ENCODE peak calls at places on chromosomes 6 and 20, in eight cellular contexts. L, T, S, Q, P, V, D and E are unnamed samples.

GRCh38 chr6:154909821-154910220 is 85.3 kb upstream of the TIAM2 start:
- DNase-seq in L (no peak), T (no peak), S (no peak), Q (no peak), P (no peak), V (no peak), D (no peak), E (no peak)

GRCh38 chr20:56504373-56505005 is 20.1 kb upstream of the FAM209A start:
- DNase-seq in L (peak; percentile 42), T (no peak), S (no peak), Q (no peak), P (no peak), V (no peak), D (no peak), E (no peak)

GRCh38 chr6:131937703-131938631 is 13.2 kb downstream of the CCN2 start:
- DNase-seq in L (no peak), T (no peak), S (no peak), Q (peak; percentile 83), P (no peak), V (no peak), D (no peak), E (no peak)

GRCh38 chr20:51511861-51512619 is 30.5 kb downstream of the NFATC2 start:
- DNase-seq in L (no peak), T (no peak), S (no peak), Q (no peak), P (no peak), V (no peak), D (no peak), E (peak; percentile 49)

GRCh38 chr6:113015249-113015648 is 668.1 kb downstream of the RFPL4B start:
- DNase-seq in L (no peak), T (no peak), S (no peak), Q (no peak), P (peak; percentile 44), V (no peak), D (peak; percentile 47), E (no peak)

GRCh38 chr6:31791324-31792089 is 4.0 kb downstream of the VARS1 start:
- DNase-seq in L (peak; percentile 81), T (no peak), S (no peak), Q (peak; percentile 19), P (no peak), V (peak; percentile 68), D (no peak), E (peak; percentile 45)

GRCh38 chr6:143575440-143575839 is 63.9 kb upstream of the FUCA2 start:
- DNase-seq in L (peak; percentile 84), T (no peak), S (peak; percentile 27), Q (peak; percentile 81), P (no peak), V (no peak), D (peak; percentile 34), E (peak; percentile 27)

GRCh38 chr6:163415620-163416379 is 1.3 kb downstream of the QKI start:
- DNase-seq in L (peak; percentile 49), T (no peak), S (no peak), Q (peak; percentile 40), P (peak; percentile 75), V (no peak), D (peak; percentile 35), E (no peak)

GRCh38 chr6:51992834-51993233 is 94.6 kb downstream of the PKHD1 start:
- DNase-seq in L (no peak), T (no peak), S (no peak), Q (no peak), P (no peak), V (no peak), D (no peak), E (no peak)

GRCh38 chr6:142374965-142375733 is 73.3 kb downstream of the ADGRG6 start:
- DNase-seq in L (no peak), T (no peak), S (no peak), Q (peak; percentile 99), P (no peak), V (no peak), D (peak; percentile 23), E (no peak)

GRCh38 chr20:47574616-47575401 is 73.1 kb downstream of the NCOA3 start:
- DNase-seq in L (no peak), T (no peak), S (no peak), Q (peak; percentile 44), P (no peak), V (no peak), D (no peak), E (no peak)

GRCh38 chr6:39665871-39666270 is 59.3 kb downstream of the KIF6 start:
- DNase-seq in L (no peak), T (no peak), S (no peak), Q (no peak), P (no peak), V (no peak), D (no peak), E (no peak)

GRCh38 chr6:85797993-85798392 is 155.3 kb upstream of the SYNCRIP start:
- DNase-seq in L (no peak), T (no peak), S (no peak), Q (no peak), P (peak; percentile 42), V (no peak), D (no peak), E (no peak)

GRCh38 chr6:124793406-124793805 is 168.8 kb upstream of the RNF217 start:
- DNase-seq in L (no peak), T (no peak), S (no peak), Q (no peak), P (no peak), V (no peak), D (no peak), E (no peak)

GRCh38 chr6:112409311-112409710 is 62.2 kb downstream of the RFPL4B start:
- DNase-seq in L (no peak), T (no peak), S (no peak), Q (no peak), P (no peak), V (no peak), D (peak; percentile 7), E (no peak)

GRCh38 chr6:26003102-26003694 is 40.6 kb downstream of the TRIM38 start:
- DNase-seq in L (peak; percentile 60), T (no peak), S (no peak), Q (peak; percentile 49), P (peak; percentile 48), V (no peak), D (peak; percentile 58), E (peak; percentile 51)

GRCh38 chr6:29627762-29628418 is 5.1 kb downstream of the GABBR1 start:
- DNase-seq in L (peak; percentile 62), T (peak; percentile 66), S (peak; percentile 63), Q (peak; percentile 28), P (peak; percentile 85), V (peak; percentile 88), D (peak; percentile 57), E (peak; percentile 62)